ENCODE peak calls at places on chromosomes 11 and 22, in ten cellular contexts. One of them, this sample, is unnamed.

GRCh38 chr11:122863704-122864326 is 18.7 kb upstream of the JHY start:
- DNase-seq in thoracic aorta: no peak
- DNase-seq in HCT116: peak; percentile 37
- DNase-seq in SJSA1: no peak
- DNase-seq in heart right ventricle: peak; percentile 24
- DNase-seq in Peyer's patch: peak; percentile 72
- DNase-seq in tibial artery: no peak
- DNase-seq in psoas muscle: peak; percentile 31
- DNase-seq in cardiac muscle cell: peak; percentile 64
- DNase-seq in transverse colon: peak; percentile 47
- DNase-seq in this sample: no peak

GRCh38 chr11:61896665-61897386 is 5.5 kb upstream of the FADS3 start:
- DNase-seq in thoracic aorta: no peak
- DNase-seq in HCT116: no peak
- DNase-seq in SJSA1: no peak
- DNase-seq in heart right ventricle: no peak
- DNase-seq in Peyer's patch: no peak
- DNase-seq in tibial artery: no peak
- DNase-seq in psoas muscle: no peak
- DNase-seq in cardiac muscle cell: no peak
- DNase-seq in transverse colon: no peak
- DNase-seq in this sample: no peak

GRCh38 chr11:46278387-46279173 is 1.1 kb downstream of the CREB3L1 start:
- DNase-seq in thoracic aorta: no peak
- DNase-seq in HCT116: no peak
- DNase-seq in SJSA1: peak; percentile 86
- DNase-seq in heart right ventricle: peak; percentile 62
- DNase-seq in Peyer's patch: peak; percentile 78
- DNase-seq in tibial artery: no peak
- DNase-seq in psoas muscle: peak; percentile 58
- DNase-seq in cardiac muscle cell: peak; percentile 67
- DNase-seq in transverse colon: peak; percentile 79
- DNase-seq in this sample: peak; percentile 80

GRCh38 chr22:47837703-47838102 is 1075.3 kb downstream of the TBC1D22A start:
- DNase-seq in thoracic aorta: no peak
- DNase-seq in HCT116: peak; percentile 13
- DNase-seq in SJSA1: no peak
- DNase-seq in heart right ventricle: no peak
- DNase-seq in Peyer's patch: no peak
- DNase-seq in tibial artery: no peak
- DNase-seq in psoas muscle: no peak
- DNase-seq in cardiac muscle cell: peak; percentile 12
- DNase-seq in transverse colon: no peak
- DNase-seq in this sample: no peak

GRCh38 chr11:59185412-59185811 is 13.5 kb downstream of the DTX4 start:
- DNase-seq in thoracic aorta: no peak
- DNase-seq in HCT116: no peak
- DNase-seq in SJSA1: no peak
- DNase-seq in heart right ventricle: no peak
- DNase-seq in Peyer's patch: no peak
- DNase-seq in tibial artery: no peak
- DNase-seq in psoas muscle: no peak
- DNase-seq in cardiac muscle cell: peak; percentile 28
- DNase-seq in transverse colon: peak; percentile 43
- DNase-seq in this sample: no peak

GRCh38 chr11:74926304-74927030 is 22.4 kb downstream of the XRRA1 start:
- DNase-seq in thoracic aorta: no peak
- DNase-seq in HCT116: no peak
- DNase-seq in SJSA1: no peak
- DNase-seq in heart right ventricle: no peak
- DNase-seq in Peyer's patch: no peak
- DNase-seq in tibial artery: no peak
- DNase-seq in psoas muscle: no peak
- DNase-seq in cardiac muscle cell: no peak
- DNase-seq in transverse colon: no peak
- DNase-seq in this sample: no peak

GRCh38 chr11:63769044-63769718 is 606 bp upstream of the ZFTA start:
- DNase-seq in thoracic aorta: no peak
- DNase-seq in HCT116: no peak
- DNase-seq in SJSA1: no peak
- DNase-seq in heart right ventricle: peak; percentile 68
- DNase-seq in Peyer's patch: peak; percentile 58
- DNase-seq in tibial artery: peak; percentile 71
- DNase-seq in psoas muscle: peak; percentile 52
- DNase-seq in cardiac muscle cell: peak; percentile 44
- DNase-seq in transverse colon: peak; percentile 43
- DNase-seq in this sample: peak; percentile 82

GRCh38 chr11:4093519-4094347 is 866 bp upstream of the RRM1 start:
- DNase-seq in thoracic aorta: no peak
- DNase-seq in HCT116: no peak
- DNase-seq in SJSA1: no peak
- DNase-seq in heart right ventricle: no peak
- DNase-seq in Peyer's patch: no peak
- DNase-seq in tibial artery: no peak
- DNase-seq in psoas muscle: no peak
- DNase-seq in cardiac muscle cell: no peak
- DNase-seq in transverse colon: no peak
- DNase-seq in this sample: no peak

GRCh38 chr11:121596195-121597145 is 143.7 kb upstream of the SORL1-AS1 start:
- DNase-seq in thoracic aorta: no peak
- DNase-seq in HCT116: no peak
- DNase-seq in SJSA1: no peak
- DNase-seq in heart right ventricle: no peak
- DNase-seq in Peyer's patch: no peak
- DNase-seq in tibial artery: no peak
- DNase-seq in psoas muscle: no peak
- DNase-seq in cardiac muscle cell: no peak
- DNase-seq in transverse colon: no peak
- DNase-seq in this sample: no peak

GRCh38 chr22:36053242-36054147 is 24.9 kb upstream of the RBFOX2 start:
- DNase-seq in thoracic aorta: no peak
- DNase-seq in HCT116: no peak
- DNase-seq in SJSA1: no peak
- DNase-seq in heart right ventricle: no peak
- DNase-seq in Peyer's patch: no peak
- DNase-seq in tibial artery: no peak
- DNase-seq in psoas muscle: no peak
- DNase-seq in cardiac muscle cell: no peak
- DNase-seq in transverse colon: no peak
- DNase-seq in this sample: no peak

DNA sequence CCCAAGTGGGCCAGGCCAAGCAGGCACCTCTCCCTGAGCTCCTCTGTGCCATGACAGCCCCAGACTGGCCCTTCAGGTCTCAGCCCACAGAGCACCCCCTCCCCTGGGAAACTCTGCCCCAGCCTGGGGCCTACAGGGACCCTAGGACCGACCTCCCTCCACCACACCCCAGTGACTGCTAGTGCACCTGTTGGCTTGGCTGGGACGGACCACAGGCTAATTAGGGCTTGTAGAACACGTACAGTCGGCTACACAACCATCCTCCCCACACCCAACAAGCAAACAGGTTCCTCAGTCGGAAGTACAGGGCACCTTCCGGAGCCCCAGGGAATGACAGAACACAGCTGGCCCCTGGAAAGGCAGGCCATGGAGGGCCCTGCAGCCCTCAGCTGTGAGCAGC is 4.3 kb downstream of the SBF1 start:
- DNase-seq in thoracic aorta: no peak
- DNase-seq in HCT116: no peak
- DNase-seq in SJSA1: no peak
- DNase-seq in heart right ventricle: no peak
- DNase-seq in Peyer's patch: peak; percentile 73
- DNase-seq in tibial artery: no peak
- DNase-seq in psoas muscle: no peak
- DNase-seq in cardiac muscle cell: no peak
- DNase-seq in transverse colon: peak; percentile 67
- DNase-seq in this sample: no peak
- H3K4me1 ChIP-seq in thoracic aorta: peaks cover 51% of the 10 kb centered on the region
- H3K4me1 ChIP-seq in HCT116: peaks cover 53% of the 10 kb centered on the region
- H3K4me1 ChIP-seq in SJSA1: peaks cover 32% of the 10 kb centered on the region
- H3K4me1 ChIP-seq in heart right ventricle: peaks cover 48% of the 10 kb centered on the region
- H3K4me1 ChIP-seq in Peyer's patch: peaks cover 47% of the 10 kb centered on the region
- H3K4me1 ChIP-seq in tibial artery: peaks cover 66% of the 10 kb centered on the region
- H3K4me1 ChIP-seq in psoas muscle: peaks cover 50% of the 10 kb centered on the region
- H3K4me1 ChIP-seq in cardiac muscle cell: no peaks in the 10 kb centered on the region
- H3K4me1 ChIP-seq in transverse colon: peaks cover 51% of the 10 kb centered on the region
- H3K4me1 ChIP-seq in this sample: peaks cover 13% of the 10 kb centered on the region

DNA sequence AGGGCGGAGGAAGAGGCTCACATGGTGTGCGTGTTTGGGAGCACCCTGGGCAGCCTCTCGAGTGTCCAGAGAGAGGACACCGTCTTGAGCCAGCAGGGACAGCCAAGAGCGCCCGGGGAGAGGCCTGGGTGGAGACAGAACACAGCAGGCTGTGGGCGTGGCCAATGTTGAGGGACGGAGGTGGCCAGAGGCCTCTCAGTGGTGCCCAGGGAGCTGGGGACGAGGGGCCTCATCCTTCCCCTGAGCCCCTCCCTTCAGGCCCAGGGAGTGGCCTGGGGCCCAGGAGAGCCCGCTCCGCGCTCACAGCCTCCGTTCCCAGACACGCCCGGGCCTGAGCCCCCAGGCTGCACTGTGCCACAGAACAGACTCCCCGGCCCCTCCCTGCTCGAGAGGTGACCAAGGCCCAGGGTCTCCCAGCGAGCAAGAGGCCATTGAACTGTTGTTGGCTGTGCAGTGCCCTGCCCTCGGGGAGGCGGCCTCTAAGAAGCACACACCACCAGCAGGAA is 48.4 kb downstream of the CDKN1C start:
- DNase-seq in thoracic aorta: no peak
- DNase-seq in HCT116: peak; percentile 18
- DNase-seq in SJSA1: peak; percentile 75
- DNase-seq in heart right ventricle: peak; percentile 85
- DNase-seq in Peyer's patch: peak; percentile 71
- DNase-seq in tibial artery: peak; percentile 87
- DNase-seq in psoas muscle: peak; percentile 82
- DNase-seq in cardiac muscle cell: peak; percentile 42
- DNase-seq in transverse colon: peak; percentile 68
- DNase-seq in this sample: peak; percentile 94
- H3K27ac ChIP-seq in thoracic aorta: no peak overlapping the region
- H3K27ac ChIP-seq in HCT116: no peak overlapping the region
- H3K27ac ChIP-seq in SJSA1: no peak overlapping the region
- H3K27ac ChIP-seq in heart right ventricle: peak overlapping the region; percentile 53
- H3K27ac ChIP-seq in Peyer's patch: no peak overlapping the region
- H3K27ac ChIP-seq in tibial artery: no peak overlapping the region
- H3K27ac ChIP-seq in psoas muscle: peak overlapping the region; percentile 23
- H3K27ac ChIP-seq in cardiac muscle cell: peak overlapping the region; percentile 67
- H3K27ac ChIP-seq in transverse colon: no peak overlapping the region
- H3K27ac ChIP-seq in this sample: peak overlapping the region; percentile 2

DNA sequence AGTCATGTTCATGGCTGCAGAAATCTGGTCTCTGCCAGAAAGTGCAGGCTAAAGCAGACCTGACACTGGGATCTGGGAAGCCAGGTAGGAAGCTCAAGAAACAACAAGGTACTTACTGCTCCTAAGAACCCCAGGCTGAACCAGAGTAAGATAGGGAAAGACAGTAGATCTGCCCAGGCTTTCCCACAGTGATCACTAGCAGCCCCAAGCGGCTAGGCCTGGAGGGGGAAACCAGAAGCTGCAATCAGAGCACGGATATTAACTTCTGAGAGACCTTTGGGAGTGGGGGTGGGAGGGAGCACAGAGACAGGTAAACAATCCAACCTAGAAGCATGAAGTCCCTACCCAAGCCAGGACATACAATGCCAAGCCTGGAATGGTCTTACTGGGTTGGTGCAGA is 135.2 kb upstream of the C11orf58 start:
- DNase-seq in thoracic aorta: no peak
- DNase-seq in HCT116: no peak
- DNase-seq in SJSA1: no peak
- DNase-seq in heart right ventricle: no peak
- DNase-seq in Peyer's patch: peak; percentile 55
- DNase-seq in tibial artery: no peak
- DNase-seq in psoas muscle: no peak
- DNase-seq in cardiac muscle cell: no peak
- DNase-seq in transverse colon: no peak
- DNase-seq in this sample: no peak
- H3K4me1 ChIP-seq in thoracic aorta: peaks cover 30% of the 10 kb centered on the region
- H3K4me1 ChIP-seq in HCT116: peaks cover 37% of the 10 kb centered on the region
- H3K4me1 ChIP-seq in SJSA1: peaks cover 8% of the 10 kb centered on the region
- H3K4me1 ChIP-seq in heart right ventricle: peaks cover 7% of the 10 kb centered on the region
- H3K4me1 ChIP-seq in Peyer's patch: no peaks in the 10 kb centered on the region
- H3K4me1 ChIP-seq in tibial artery: peaks cover 8% of the 10 kb centered on the region
- H3K4me1 ChIP-seq in psoas muscle: peaks cover 25% of the 10 kb centered on the region
- H3K4me1 ChIP-seq in cardiac muscle cell: no peaks in the 10 kb centered on the region
- H3K4me1 ChIP-seq in transverse colon: peaks cover 12% of the 10 kb centered on the region
- H3K4me1 ChIP-seq in this sample: no peaks in the 10 kb centered on the region

GRCh38 chr11:26901162-26901561 is 92.8 kb upstream of the FIBIN start:
- DNase-seq in thoracic aorta: peak; percentile 4
- DNase-seq in HCT116: no peak
- DNase-seq in SJSA1: no peak
- DNase-seq in heart right ventricle: no peak
- DNase-seq in Peyer's patch: no peak
- DNase-seq in tibial artery: peak; percentile 68
- DNase-seq in psoas muscle: no peak
- DNase-seq in cardiac muscle cell: peak; percentile 25
- DNase-seq in transverse colon: no peak
- DNase-seq in this sample: no peak

GRCh38 chr11:26904114-26904513 is 89.8 kb upstream of the FIBIN start:
- DNase-seq in thoracic aorta: no peak
- DNase-seq in HCT116: no peak
- DNase-seq in SJSA1: no peak
- DNase-seq in heart right ventricle: no peak
- DNase-seq in Peyer's patch: no peak
- DNase-seq in tibial artery: no peak
- DNase-seq in psoas muscle: no peak
- DNase-seq in cardiac muscle cell: no peak
- DNase-seq in transverse colon: no peak
- DNase-seq in this sample: no peak

GRCh38 chr11:26904801-26905200 is 89.1 kb upstream of the FIBIN start:
- DNase-seq in thoracic aorta: no peak
- DNase-seq in HCT116: no peak
- DNase-seq in SJSA1: no peak
- DNase-seq in heart right ventricle: no peak
- DNase-seq in Peyer's patch: no peak
- DNase-seq in tibial artery: no peak
- DNase-seq in psoas muscle: no peak
- DNase-seq in cardiac muscle cell: no peak
- DNase-seq in transverse colon: no peak
- DNase-seq in this sample: no peak

GRCh38 chr11:26909429-26910009 is 84.4 kb upstream of the FIBIN start:
- DNase-seq in thoracic aorta: no peak
- DNase-seq in HCT116: no peak
- DNase-seq in SJSA1: no peak
- DNase-seq in heart right ventricle: no peak
- DNase-seq in Peyer's patch: no peak
- DNase-seq in tibial artery: no peak
- DNase-seq in psoas muscle: no peak
- DNase-seq in cardiac muscle cell: no peak
- DNase-seq in transverse colon: no peak
- DNase-seq in this sample: no peak

DNA sequence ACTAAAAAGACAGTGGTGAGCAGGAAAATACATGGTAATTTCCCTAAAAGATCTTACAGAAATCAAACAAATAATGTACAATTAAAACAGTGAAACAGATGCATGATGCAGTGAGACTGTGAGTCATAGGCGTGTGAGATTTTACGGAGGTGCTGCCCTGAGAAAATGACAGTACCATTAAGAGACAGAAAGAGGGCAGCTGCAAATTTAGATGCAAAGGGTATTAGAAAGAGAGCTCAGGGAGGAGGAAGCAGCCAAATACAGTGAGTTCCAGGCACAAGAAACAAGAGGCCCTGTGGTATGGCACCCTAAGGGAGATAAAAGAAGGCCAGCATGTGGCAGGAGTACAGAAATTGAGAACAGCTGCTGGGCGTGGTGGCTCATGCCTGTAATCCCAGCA is 88.5 kb upstream of the FIBIN start:
- DNase-seq in thoracic aorta: no peak
- DNase-seq in HCT116: no peak
- DNase-seq in SJSA1: no peak
- DNase-seq in heart right ventricle: no peak
- DNase-seq in Peyer's patch: no peak
- DNase-seq in tibial artery: no peak
- DNase-seq in psoas muscle: no peak
- DNase-seq in cardiac muscle cell: peak; percentile 51
- DNase-seq in transverse colon: no peak
- DNase-seq in this sample: no peak
- H3K27ac ChIP-seq in thoracic aorta: no peak overlapping the region
- H3K27ac ChIP-seq in HCT116: no peak overlapping the region
- H3K27ac ChIP-seq in SJSA1: no peak overlapping the region
- H3K27ac ChIP-seq in heart right ventricle: no peak overlapping the region
- H3K27ac ChIP-seq in Peyer's patch: no peak overlapping the region
- H3K27ac ChIP-seq in tibial artery: no peak overlapping the region
- H3K27ac ChIP-seq in psoas muscle: no peak overlapping the region
- H3K27ac ChIP-seq in cardiac muscle cell: no peak overlapping the region
- H3K27ac ChIP-seq in transverse colon: no peak overlapping the region
- H3K27ac ChIP-seq in this sample: no peak overlapping the region

This sample was measured in right cardiac atrium.